ENCODE peak calls at places on chromosomes 12 and 14, in ten cellular contexts. N, U, H, A, R, T, S, O, P and Y are unnamed samples.

GRCh38 chr14:101239065-101239464 is 322.2 kb upstream of the DIO3 start:
- DNase-seq in N (peak), U (no peak), H (no peak), A (no peak), R (peak), T (no peak), S (no peak), O (no peak), P (no peak), Y (no peak)

GRCh38 chr12:82663893-82664292 is 22.8 kb upstream of the TMTC2 start:
- DNase-seq in N (no peak), U (no peak), H (no peak), A (no peak), R (no peak), T (no peak), S (no peak), O (no peak), P (no peak), Y (no peak)

GRCh38 chr12:27999521-27999920 is 27.0 kb upstream of the PTHLH start:
- DNase-seq in N (no peak), U (peak), H (no peak), A (no peak), R (no peak), T (no peak), S (no peak), O (peak), P (peak), Y (no peak)

GRCh38 chr14:70896981-70897380 is 10.3 kb upstream of the PCNX1 start:
- DNase-seq in N (no peak), U (peak), H (no peak), A (no peak), R (no peak), T (no peak), S (no peak), O (no peak), P (no peak), Y (no peak)

GRCh38 chr14:61296707-61297502 is 15.8 kb upstream of the TMEM30B start:
- DNase-seq in N (no peak), U (peak), H (no peak), A (no peak), R (no peak), T (no peak), S (no peak), O (peak), P (peak), Y (no peak)

GRCh38 chr12:29782285-29782820 is 1.4 kb downstream of the TMTC1 start:
- DNase-seq in N (no peak), U (peak), H (peak), A (no peak), R (no peak), T (no peak), S (no peak), O (peak), P (peak), Y (no peak)

GRCh38 chr12:32551058-32551457 is 128.0 kb upstream of the DNM1L start:
- DNase-seq in N (no peak), U (no peak), H (no peak), A (no peak), R (peak), T (no peak), S (no peak), O (no peak), P (no peak), Y (no peak)

GRCh38 chr12:105358789-105359188 is 28.3 kb downstream of the C12orf75 start:
- DNase-seq in N (no peak), U (no peak), H (no peak), A (no peak), R (no peak), T (no peak), S (no peak), O (no peak), P (no peak), Y (no peak)

GRCh38 chr14:94098359-94098758 is 12.2 kb upstream of the IFI27 start:
- DNase-seq in N (no peak), U (no peak), H (no peak), A (no peak), R (no peak), T (no peak), S (no peak), O (no peak), P (no peak), Y (no peak)

GRCh38 chr12:29396774-29397173 is 15.8 kb upstream of the ERGIC2 start:
- DNase-seq in N (no peak), U (peak), H (no peak), A (no peak), R (no peak), T (no peak), S (no peak), O (no peak), P (peak), Y (no peak)

GRCh38 chr14:94769413-94770250 is at the start of gene GSC:
- DNase-seq in N (no peak), U (peak), H (no peak), A (no peak), R (no peak), T (peak), S (no peak), O (no peak), P (peak), Y (no peak)

GRCh38 chr14:88327497-88327896 is 4.4 kb upstream of the KCNK10 start:
- DNase-seq in N (no peak), U (no peak), H (no peak), A (no peak), R (no peak), T (no peak), S (no peak), O (no peak), P (no peak), Y (no peak)

GRCh38 chr14:24307575-24308341 is at the start of gene CIDEB:
- DNase-seq in N (no peak), U (no peak), H (no peak), A (no peak), R (peak), T (peak), S (peak), O (peak), P (peak), Y (peak)

GRCh38 chr14:52150162-52150561 is 81.3 kb upstream of the NID2 start:
- DNase-seq in N (no peak), U (no peak), H (no peak), A (no peak), R (no peak), T (no peak), S (no peak), O (no peak), P (no peak), Y (no peak)

GRCh38 chr14:98754343-98755025 is 517.5 kb downstream of the BCL11B start:
- DNase-seq in N (no peak), U (peak), H (no peak), A (no peak), R (no peak), T (no peak), S (no peak), O (peak), P (no peak), Y (peak)

GRCh38 chr14:102146423-102146822 is 6.7 kb downstream of the WDR20 start:
- DNase-seq in N (no peak), U (no peak), H (no peak), A (no peak), R (no peak), T (no peak), S (no peak), O (no peak), P (no peak), Y (no peak)

GRCh38 chr12:80868576-80868975 is 69.2 kb downstream of the LIN7A start:
- DNase-seq in N (no peak), U (no peak), H (no peak), A (no peak), R (no peak), T (no peak), S (no peak), O (no peak), P (no peak), Y (no peak)

GRCh38 chr14:37172024-37172869 is at the start of gene SLC25A21:
- DNase-seq in N (peak), U (peak), H (peak), A (peak), R (peak), T (peak), S (peak), O (peak), P (peak), Y (peak)

GRCh38 chr12:54593135-54593534 is 4.7 kb upstream of the PPP1R1A start:
- DNase-seq in N (no peak), U (no peak), H (no peak), A (no peak), R (no peak), T (no peak), S (no peak), O (no peak), P (no peak), Y (no peak)

GRCh38 chr12:116525418-116526001 is 33.7 kb upstream of the MAP1LC3B2 start:
- DNase-seq in N (peak), U (peak), H (peak), A (no peak), R (peak), T (peak), S (no peak), O (peak), P (peak), Y (peak)

GRCh38 chr14:69571879-69572633 is 2.6 kb downstream of the CCDC177 start:
- DNase-seq in N (no peak), U (peak), H (no peak), A (no peak), R (peak), T (no peak), S (no peak), O (no peak), P (peak), Y (no peak)

DNA sequence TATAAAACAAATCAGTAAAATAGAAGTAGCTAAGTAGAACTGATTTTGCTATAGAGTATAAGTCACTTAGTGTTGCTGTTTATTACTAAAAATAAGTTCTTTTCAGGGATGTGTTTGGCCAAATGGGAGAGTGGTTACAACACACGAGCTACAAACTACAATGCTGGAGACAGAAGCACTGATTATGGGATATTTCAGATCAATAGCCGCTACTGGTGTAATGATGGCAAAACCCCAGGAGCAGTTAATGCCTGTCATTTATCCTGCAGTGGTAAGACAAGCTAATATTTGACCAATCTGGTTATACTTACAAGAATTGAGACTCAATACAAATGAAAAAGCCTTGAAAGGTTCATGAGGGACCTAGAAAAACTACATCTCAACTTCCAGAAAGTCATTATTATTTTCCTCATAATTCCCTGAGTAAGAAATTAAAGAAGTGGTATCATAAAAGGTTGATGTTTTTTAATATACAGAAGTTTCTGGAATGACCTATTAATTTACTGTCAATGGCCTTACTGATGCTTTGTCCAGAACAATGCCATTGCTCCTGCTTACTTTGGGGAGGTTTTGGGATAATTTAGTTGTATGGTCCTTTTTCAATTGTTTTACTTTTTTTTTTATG is 1.9 kb downstream of the LYZ start:
- DNase-seq in N (no peak), U (no peak), H (no peak), A (no peak), R (no peak), T (no peak), S (no peak), O (no peak), P (no peak), Y (no peak)
- H3K27ac ChIP-seq in N (no peak), U (no peak), H (no peak), A (no peak), R (no peak), T (no peak), S (no peak), O (no peak), P (no peak), Y (no peak)

GRCh38 chr12:110776410-110776809 is 33.7 kb upstream of the PPP1CC start:
- DNase-seq in N (no peak), U (no peak), H (no peak), A (no peak), R (no peak), T (no peak), S (no peak), O (no peak), P (no peak), Y (no peak)
- H3K27ac ChIP-seq in N (no peak), U (no peak), H (no peak), A (no peak), R (no peak), T (no peak), S (no peak), O (no peak), P (no peak), Y (no peak)

GRCh38 chr14:56795284-56795622 is 15.0 kb downstream of the OTX2 start:
- DNase-seq in N (no peak), U (no peak), H (no peak), A (no peak), R (no peak), T (no peak), S (no peak), O (no peak), P (no peak), Y (no peak)
- H3K27ac ChIP-seq in N (no peak), U (no peak), H (no peak), A (no peak), R (no peak), T (no peak), S (no peak), O (no peak), P (no peak), Y (no peak)

GRCh38 chr14:93073366-93073722 is 42.4 kb downstream of the ITPK1 start:
- DNase-seq in N (no peak), U (no peak), H (no peak), A (no peak), R (no peak), T (no peak), S (no peak), O (no peak), P (no peak), Y (no peak)

GRCh38 chr14:93072659-93073365 is 42.9 kb downstream of the ITPK1 start:
- DNase-seq in N (no peak), U (no peak), H (no peak), A (no peak), R (no peak), T (no peak), S (no peak), O (no peak), P (no peak), Y (no peak)

GRCh38 chr14:93075891-93076290 is 39.8 kb downstream of the ITPK1 start:
- DNase-seq in N (no peak), U (no peak), H (no peak), A (no peak), R (no peak), T (no peak), S (no peak), O (no peak), P (no peak), Y (no peak)

GRCh38 chr14:93076755-93077154 is 39.0 kb downstream of the ITPK1 start:
- DNase-seq in N (no peak), U (no peak), H (no peak), A (no peak), R (no peak), T (no peak), S (no peak), O (no peak), P (no peak), Y (no peak)

GRCh38 chr14:93073833-93074769 is 41.6 kb downstream of the ITPK1 start:
- DNase-seq in N (no peak), U (peak), H (no peak), A (peak), R (no peak), T (peak), S (no peak), O (no peak), P (no peak), Y (peak)
- H3K27ac ChIP-seq in N (peak), U (peak), H (peak), A (peak), R (no peak), T (peak), S (peak), O (peak), P (no peak), Y (no peak)

GRCh38 chr12:67364228-67364627 is 95.1 kb downstream of the CAND1 start:
- DNase-seq in N (no peak), U (no peak), H (no peak), A (no peak), R (peak), T (no peak), S (no peak), O (no peak), P (no peak), Y (no peak)

GRCh38 chr12:67365131-67365530 is 96.0 kb downstream of the CAND1 start:
- DNase-seq in N (no peak), U (no peak), H (no peak), A (no peak), R (no peak), T (no peak), S (no peak), O (no peak), P (no peak), Y (no peak)

GRCh38 chr12:67358686-67359374 is 89.7 kb downstream of the CAND1 start:
- DNase-seq in N (no peak), U (no peak), H (no peak), A (no peak), R (no peak), T (no peak), S (no peak), O (no peak), P (no peak), Y (no peak)

GRCh38 chr12:67366530-67367196 is 97.5 kb downstream of the CAND1 start:
- DNase-seq in N (no peak), U (no peak), H (no peak), A (no peak), R (no peak), T (no peak), S (no peak), O (no peak), P (peak), Y (no peak)

DNA sequence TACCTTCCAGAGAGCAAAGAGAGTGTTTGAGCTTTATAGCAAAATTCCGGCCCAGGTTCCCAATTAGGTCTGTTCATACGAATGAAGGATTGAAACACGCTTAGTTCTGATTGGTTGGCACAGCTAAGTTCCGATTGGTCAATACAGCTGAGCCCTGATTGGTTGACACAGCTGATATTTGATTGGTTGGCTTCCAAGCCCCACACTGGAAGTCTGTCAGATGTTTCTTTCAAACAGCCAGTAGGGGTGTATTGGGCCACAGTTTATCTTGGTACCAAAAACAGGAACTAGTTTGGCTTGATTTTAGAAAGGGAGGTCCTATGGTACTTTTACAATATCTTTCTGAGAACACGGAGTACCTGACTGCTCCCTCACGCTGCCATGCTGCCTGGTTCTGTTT is 93.4 kb downstream of the CAND1 start:
- DNase-seq in N (no peak), U (no peak), H (no peak), A (no peak), R (no peak), T (no peak), S (no peak), O (no peak), P (no peak), Y (no peak)
- H3K27ac ChIP-seq in N (no peak), U (no peak), H (no peak), A (no peak), R (no peak), T (no peak), S (no peak), O (no peak), P (no peak), Y (no peak)